ENCODE peak calls at places on chromosomes 6 and 20, in five cellular contexts. B is lower lobe of right lung, Z is tibial nerve, H is astrocyte of the cerebellum, J is tibial artery. Y is an unnamed sample.

GRCh38 chr20:37867289-37868195 is 35.4 kb upstream of the VSTM2L start:
- DNase-seq in B (no peak), J (no peak), H (no peak), Z (no peak), Y (no peak)

GRCh38 chr6:146914563-146915483 is 289.4 kb upstream of the STXBP5 start:
- DNase-seq in B (no peak), H (peak), J (peak), Z (no peak), Y (no peak)

GRCh38 chr20:34516874-34517542 is 786 bp downstream of the DYNLRB1 start:
- DNase-seq in B (no peak), H (no peak), J (no peak), Z (no peak), Y (no peak)

GRCh38 chr6:10418862-10419748 is 4.2 kb upstream of the TFAP2A start:
- DNase-seq in H (no peak), Z (no peak), J (no peak), B (peak), Y (no peak)

GRCh38 chr20:56393653-56394052 is 1.2 kb downstream of the CSTF1 start:
- DNase-seq in H (no peak), J (no peak), B (no peak), Z (no peak), Y (no peak)

GRCh38 chr6:11785449-11785951 is 6.9 kb upstream of the ADTRP start:
- DNase-seq in Z (no peak), H (no peak), B (no peak), J (no peak), Y (no peak)

GRCh38 chr6:3323696-3324261 is 65.0 kb downstream of the PSMG4 start:
- DNase-seq in H (no peak), B (no peak), J (no peak), Z (no peak), Y (no peak)

GRCh38 chr6:137494967-137495595 is 887 bp upstream of the OLIG3 start:
- DNase-seq in H (no peak), B (no peak), Z (no peak), J (no peak), Y (no peak)

GRCh38 chr20:41476013-41476441 is 109.4 kb upstream of the EMILIN3 start:
- DNase-seq in J (no peak), B (no peak), Z (no peak), H (peak), Y (peak)

GRCh38 chr6:73585566-73586415 is 65.0 kb upstream of the EEF1A1 start:
- DNase-seq in J (no peak), Z (no peak), B (no peak), H (no peak), Y (no peak)

GRCh38 chr6:51526049-51526448 is 561.4 kb downstream of the PKHD1 start:
- DNase-seq in B (no peak), J (no peak), H (no peak), Z (no peak), Y (no peak)

GRCh38 chr6:126927841-126928240 is 190.6 kb upstream of the RSPO3 start:
- DNase-seq in Z (no peak), H (no peak), J (no peak), B (no peak), Y (no peak)

GRCh38 chr6:6105472-6106036 is 98.8 kb upstream of the NRN1 start:
- DNase-seq in B (no peak), H (no peak), Z (no peak), J (no peak), Y (no peak)

GRCh38 chr20:41234546-41234945 is 83.0 kb downstream of the ZHX3 start:
- DNase-seq in J (peak), H (no peak), B (no peak), Z (no peak), Y (peak)

GRCh38 chr20:18133962-18134361 is 3.7 kb upstream of the KAT14 start:
- DNase-seq in Z (no peak), B (no peak), J (no peak), H (no peak), Y (no peak)

GRCh38 chr20:41881466-41882046 is 263.4 kb upstream of the CHD6 start:
- DNase-seq in Z (no peak), J (no peak), B (no peak), H (no peak), Y (no peak)

GRCh38 chr6:30013296-30013922 is 47.7 kb upstream of the POLR1H start:
- DNase-seq in J (no peak), H (no peak), B (no peak), Z (no peak), Y (no peak)
- TF ChIP-seq CTCF in J (peak), H (peak), B (peak), Z (peak), Y (peak)

GRCh38 chr6:45502446-45502845 is 124.7 kb upstream of the SUPT3H start:
- DNase-seq in H (no peak), Z (no peak), J (no peak), B (no peak), Y (no peak)
- H3K4me3 ChIP-seq in H (no peak), Z (no peak), J (no peak), B (no peak), Y (no peak)

GRCh38 chr6:16803294-16804006 is 42.2 kb upstream of the ATXN1 start:
- DNase-seq in B (no peak), J (peak), Z (no peak), H (peak), Y (peak)
- TF ChIP-seq CTCF in B (no peak), J (no peak), Z (no peak), H (no peak), Y (no peak)

GRCh38 chr20:3405139-3405538 is 2.3 kb downstream of the DNAAF9 start:
- DNase-seq in H (no peak), Z (no peak), J (no peak), B (no peak), Y (no peak)
- H3K4me3 ChIP-seq in H (no peak), Z (no peak), J (no peak), B (no peak), Y (peak)